ENCODE peak calls at places on chromosomes 1 and 21, in eight cellular contexts. Q is substantia nigra, U is mesenchymal stem cell, R is upper lobe of right lung, O is left lung, M is neuronal stem cell, L is tibial nerve, G is GM23338. J is an unnamed sample.
A peak's percentile ranks its signal among the peaks of the same experiment; 100 is the strongest.

GRCh38 chr1:56229183-56229582 is 350.2 kb downstream of the PLPP3 start:
- DNase-seq in G (peak; percentile 48), Q (no peak), O (no peak), M (peak; percentile 67), U (peak; percentile 17), R (no peak), L (no peak), J (no peak)

GRCh38 chr1:227924168-227924837 is 23.4 kb downstream of the WNT9A start:
- DNase-seq in U (no peak), R (no peak), M (no peak), O (peak; percentile 65), G (no peak), L (no peak), Q (no peak), J (no peak)

GRCh38 chr1:230291731-230292620 is 134.2 kb downstream of the PGBD5 start:
- DNase-seq in O (peak; percentile 62), U (no peak), G (peak; percentile 48), M (no peak), Q (no peak), R (peak; percentile 48), L (no peak), J (no peak)

GRCh38 chr1:177780096-177780700 is 189.7 kb downstream of the SEC16B start:
- DNase-seq in R (no peak), O (no peak), U (peak; percentile 51), L (peak; percentile 30), M (no peak), Q (no peak), G (peak; percentile 71), J (peak; percentile 52)

GRCh38 chr21:23162213-23162946 is 2164.2 kb downstream of the NCAM2 start:
- DNase-seq in L (no peak), U (peak; percentile 0), O (no peak), R (no peak), Q (no peak), M (no peak), G (no peak), J (no peak)

GRCh38 chr21:46284077-46284644 is 1.2 kb downstream of the MCM3AP start:
- DNase-seq in U (no peak), O (no peak), M (no peak), L (no peak), G (no peak), Q (no peak), R (no peak), J (no peak)

GRCh38 chr1:226064168-226064815 is 1.8 kb downstream of the H3-3A start:
- DNase-seq in R (no peak), M (no peak), L (no peak), O (no peak), Q (no peak), G (no peak), U (peak; percentile 43), J (peak; percentile 20)

GRCh38 chr1:47031585-47031984 is 8.1 kb downstream of the CYP4X1 start:
- DNase-seq in O (no peak), Q (no peak), M (no peak), G (no peak), L (peak; percentile 33), R (no peak), U (no peak), J (no peak)

GRCh38 chr1:245182028-245182427 is 27.2 kb downstream of the KIF26B start:
- DNase-seq in O (no peak), G (no peak), L (no peak), M (no peak), U (no peak), R (no peak), Q (no peak), J (no peak)

GRCh38 chr1:24412408-24412807 is 1.2 kb downstream of the STPG1 start:
- DNase-seq in Q (no peak), U (no peak), O (no peak), L (no peak), R (no peak), G (no peak), M (no peak), J (no peak)

GRCh38 chr1:15152318-15153183 is 996 bp upstream of the TMEM51 start:
- DNase-seq in Q (peak; percentile 78), R (peak; percentile 92), G (peak; percentile 92), U (peak; percentile 93), L (peak; percentile 70), M (peak; percentile 58), O (peak; percentile 89), J (peak; percentile 88)

GRCh38 chr1:111455642-111456031 is 6.4 kb downstream of the ATP5PB start:
- DNase-seq in G (no peak), Q (no peak), R (no peak), O (no peak), L (no peak), U (no peak), M (no peak), J (no peak)

GRCh38 chr1:111453706-111454105 is 4.4 kb downstream of the ATP5PB start:
- DNase-seq in M (no peak), U (no peak), O (no peak), G (no peak), R (no peak), L (no peak), Q (no peak), J (no peak)

GRCh38 chr1:111452581-111452980 is 3.3 kb downstream of the ATP5PB start:
- DNase-seq in L (no peak), Q (no peak), G (no peak), R (no peak), M (no peak), U (no peak), O (no peak), J (no peak)

GRCh38 chr1:111450185-111450584 is 921 bp downstream of the ATP5PB start:
- DNase-seq in L (no peak), O (no peak), G (no peak), R (no peak), U (no peak), M (no peak), Q (no peak), J (no peak)

GRCh38 chr1:111454859-111455641 is 5.8 kb downstream of the ATP5PB start:
- DNase-seq in L (no peak), Q (no peak), R (no peak), U (no peak), O (no peak), G (no peak), M (no peak), J (no peak)
- H3K27ac ChIP-seq in L (no peak overlapping the region), Q (no peak overlapping the region), R (no peak overlapping the region), U (no peak overlapping the region), O (no peak overlapping the region), G (no peak overlapping the region), M (no peak overlapping the region), J (no peak overlapping the region)

GRCh38 chr1:100643430-100644196 is 75.9 kb upstream of the VCAM1 start:
- DNase-seq in O (no peak), U (no peak), L (no peak), Q (no peak), R (no peak), G (no peak), M (no peak), J (no peak)

GRCh38 chr1:100646000-100646399 is 73.5 kb upstream of the VCAM1 start:
- DNase-seq in Q (no peak), G (no peak), M (no peak), R (no peak), L (no peak), U (no peak), O (no peak), J (no peak)

GRCh38 chr1:100642826-100643225 is 76.7 kb upstream of the VCAM1 start:
- DNase-seq in G (no peak), R (no peak), Q (no peak), U (no peak), O (no peak), M (no peak), L (no peak), J (no peak)
- H3K27ac ChIP-seq in G (no peak overlapping the region), R (no peak overlapping the region), Q (no peak overlapping the region), U (peak overlapping the region; percentile 96), O (no peak overlapping the region), M (no peak overlapping the region), L (no peak overlapping the region), J (no peak overlapping the region)

GRCh38 chr1:17014671-17015567 is 3.2 kb upstream of the ATP13A2 start:
- DNase-seq in G (peak; percentile 56), L (no peak), U (no peak), R (peak; percentile 12), M (no peak), Q (no peak), O (no peak), J (no peak)

GRCh38 chr1:17012775-17013501 is 1.2 kb upstream of the ATP13A2 start:
- DNase-seq in U (no peak), R (peak; percentile 40), Q (no peak), L (no peak), M (no peak), G (peak; percentile 71), O (no peak), J (no peak)

GRCh38 chr1:17011439-17012307 is at the start of gene ATP13A2:
- DNase-seq in U (peak; percentile 68), L (peak; percentile 54), G (peak; percentile 98), O (peak; percentile 98), R (peak; percentile 92), Q (peak; percentile 92), M (peak; percentile 78), J (peak; percentile 43)

GRCh38 chr1:17016317-17016661 is 4.6 kb upstream of the ATP13A2 start:
- DNase-seq in R (no peak), G (peak; percentile 24), L (peak; percentile 17), U (peak; percentile 39), Q (no peak), M (no peak), O (no peak), J (peak; percentile 53)

GRCh38 chr1:17013598-17014320 is 2.0 kb upstream of the ATP13A2 start:
- DNase-seq in R (peak; percentile 73), L (peak; percentile 43), M (no peak), Q (peak; percentile 35), G (no peak), U (no peak), O (no peak), J (no peak)
- H3K27ac ChIP-seq in R (no peak overlapping the region), L (no peak overlapping the region), M (no peak overlapping the region), Q (no peak overlapping the region), G (no peak overlapping the region), U (peak overlapping the region; percentile 98), O (peak overlapping the region; percentile 15), J (no peak overlapping the region)

GRCh38 chr1:95386371-95386770 is 152.4 kb downstream of the RWDD3 start:
- DNase-seq in Q (no peak), L (no peak), G (no peak), U (no peak), R (no peak), M (no peak), O (no peak), J (no peak)

GRCh38 chr1:95380909-95381308 is 146.9 kb downstream of the RWDD3 start:
- DNase-seq in Q (no peak), L (no peak), O (no peak), G (no peak), U (no peak), M (no peak), R (no peak), J (no peak)

GRCh38 chr1:95382385-95382784 is 148.4 kb downstream of the RWDD3 start:
- DNase-seq in R (no peak), L (no peak), Q (no peak), O (no peak), M (no peak), U (no peak), G (no peak), J (no peak)

GRCh38 chr1:95384570-95384969 is 150.6 kb downstream of the RWDD3 start:
- DNase-seq in U (peak; percentile 6), G (peak; percentile 83), M (peak; percentile 62), O (no peak), L (no peak), R (no peak), Q (no peak), J (no peak)

DNA sequence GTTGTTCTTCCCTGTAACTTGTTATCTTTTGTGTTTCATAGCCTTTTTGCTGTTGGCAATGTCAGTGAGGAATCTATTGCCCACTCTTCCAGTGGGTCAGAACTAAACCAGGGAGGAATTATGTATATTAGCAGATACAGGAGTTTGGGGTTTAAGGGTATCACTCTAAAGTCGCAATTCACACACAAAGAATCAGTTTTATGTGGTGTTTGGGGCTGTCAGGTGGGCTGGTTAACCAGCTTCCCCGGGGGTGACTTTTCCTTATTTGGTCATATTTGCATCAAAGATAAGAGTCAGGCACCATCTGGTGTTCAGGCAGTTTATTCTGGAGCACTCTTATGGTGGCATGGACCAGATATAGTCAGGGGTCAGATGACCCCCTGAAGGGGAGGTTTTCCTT is 148.0 kb downstream of the RWDD3 start:
- DNase-seq in O (no peak), U (no peak), G (no peak), R (no peak), M (no peak), Q (no peak), L (no peak), J (no peak)
- H3K27ac ChIP-seq in O (no peak overlapping the region), U (no peak overlapping the region), G (no peak overlapping the region), R (no peak overlapping the region), M (no peak overlapping the region), Q (no peak overlapping the region), L (no peak overlapping the region), J (no peak overlapping the region)

J was measured in brain microvascular endothelial cell.